ENCODE peak calls at places on chromosomes 4 and X, in five cellular contexts. Q is OCI-LY7, K is A549, U is omental fat pad, G is astrocyte of the spinal cord. R is an unnamed sample.

GRCh38 chr4:168503652-168504362 is 7.0 kb downstream of the PALLD start:
- DNase-seq in Q (no peak), K (no peak), U (no peak), G (no peak), R (no peak)

GRCh38 chrX:31237189-31237588 is 165.3 kb upstream of the FTHL17 start:
- DNase-seq in Q (peak), K (no peak), U (no peak), G (no peak), R (no peak)

GRCh38 chr4:56149601-56150000 is 200.9 kb downstream of the CEP135 start:
- DNase-seq in Q (no peak), K (no peak), U (no peak), G (peak), R (no peak)

GRCh38 chrX:71652405-71652804 is 14.9 kb upstream of the LOC101059915 start:
- DNase-seq in Q (peak), K (peak), U (no peak), G (peak), R (no peak)

GRCh38 chrX:100316987-100317386 is 93.1 kb downstream of the PCDH19 start:
- DNase-seq in Q (no peak), K (no peak), U (no peak), G (peak), R (no peak)

GRCh38 chr4:168739851-168740250 is 243.0 kb downstream of the PALLD start:
- DNase-seq in Q (no peak), K (no peak), U (no peak), G (no peak), R (no peak)

GRCh38 chrX:2423293-2423692 is 77.5 kb downstream of the DHRSX start:
- DNase-seq in Q (no peak), K (no peak), U (no peak), G (peak), R (no peak)

GRCh38 chr4:175542787-175543186 is 269.3 kb downstream of the GPM6A start:
- DNase-seq in Q (no peak), K (no peak), U (no peak), G (no peak), R (no peak)

GRCh38 chr4:850323-850945 is 24.5 kb upstream of the CPLX1 start:
- DNase-seq in Q (no peak), K (no peak), U (no peak), G (no peak), R (no peak)

GRCh38 chrX:68691102-68691501 is 43.6 kb downstream of the STARD8 start:
- DNase-seq in Q (no peak), K (no peak), U (no peak), G (no peak), R (no peak)

GRCh38 chr4:113684534-113685091 is 76.9 kb downstream of the CAMK2D start:
- DNase-seq in Q (peak), K (peak), U (no peak), G (peak), R (no peak)

GRCh38 chr4:19969492-19969891 is 282.2 kb upstream of the SLIT2 start:
- DNase-seq in Q (no peak), K (no peak), U (no peak), G (no peak), R (no peak)
- TF ChIP-seq CTCF in Q (no peak), K (no peak), U (no peak), G (peak), R (no peak)

DNA sequence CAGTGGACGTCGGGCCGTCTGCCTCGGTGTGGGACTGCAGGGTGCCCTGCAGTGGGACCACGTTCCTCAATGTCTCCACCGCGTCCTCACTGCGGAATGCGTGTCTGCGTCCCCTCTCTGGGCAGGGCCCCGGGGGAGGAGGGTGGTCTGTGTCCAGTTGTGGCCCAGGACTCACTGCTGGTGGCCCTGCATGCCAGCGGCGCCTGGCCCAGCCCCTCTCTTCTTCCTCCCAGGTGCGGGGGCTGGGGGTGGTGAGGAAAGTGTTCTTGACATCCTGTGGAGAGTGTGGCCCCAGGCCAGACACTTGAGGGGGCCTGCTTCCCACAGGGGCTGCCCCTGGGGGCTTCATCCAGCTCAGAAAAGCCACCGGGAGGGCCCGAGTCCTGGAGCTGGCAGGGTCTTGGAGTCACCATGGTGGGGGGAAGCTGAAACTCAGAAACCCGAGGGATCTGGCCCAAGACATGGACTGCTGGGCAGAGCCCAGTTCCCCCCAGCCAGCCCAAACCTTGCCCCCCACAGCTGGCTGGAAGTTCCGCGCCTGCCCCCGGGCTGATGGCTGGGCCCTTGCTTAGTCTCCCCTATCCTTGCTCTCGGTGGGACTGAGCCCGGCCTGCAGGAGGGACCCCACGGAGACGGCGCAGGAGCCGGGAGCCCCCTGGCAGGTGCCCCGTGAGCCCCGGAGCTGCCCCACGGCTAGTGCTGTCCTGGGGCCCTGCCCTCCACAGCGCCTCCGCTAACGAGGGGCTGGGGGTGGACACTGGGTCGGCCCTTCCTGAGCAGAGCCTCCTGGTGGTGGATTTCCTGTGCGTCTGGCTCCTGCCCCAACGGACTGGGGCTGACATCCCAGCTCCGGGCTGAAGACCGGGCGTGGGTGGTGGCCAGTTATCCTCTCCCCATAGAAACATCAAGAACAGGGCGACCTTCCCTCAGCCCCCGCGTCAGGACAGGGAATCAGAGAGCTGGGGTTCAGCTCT is 2.9 kb downstream of the DOK7 start:
- DNase-seq in Q (no peak), K (no peak), U (no peak), G (no peak), R (no peak)
- TF ChIP-seq CTCF in Q (no peak), K (no peak), U (no peak), G (peak), R (no peak)

DNA sequence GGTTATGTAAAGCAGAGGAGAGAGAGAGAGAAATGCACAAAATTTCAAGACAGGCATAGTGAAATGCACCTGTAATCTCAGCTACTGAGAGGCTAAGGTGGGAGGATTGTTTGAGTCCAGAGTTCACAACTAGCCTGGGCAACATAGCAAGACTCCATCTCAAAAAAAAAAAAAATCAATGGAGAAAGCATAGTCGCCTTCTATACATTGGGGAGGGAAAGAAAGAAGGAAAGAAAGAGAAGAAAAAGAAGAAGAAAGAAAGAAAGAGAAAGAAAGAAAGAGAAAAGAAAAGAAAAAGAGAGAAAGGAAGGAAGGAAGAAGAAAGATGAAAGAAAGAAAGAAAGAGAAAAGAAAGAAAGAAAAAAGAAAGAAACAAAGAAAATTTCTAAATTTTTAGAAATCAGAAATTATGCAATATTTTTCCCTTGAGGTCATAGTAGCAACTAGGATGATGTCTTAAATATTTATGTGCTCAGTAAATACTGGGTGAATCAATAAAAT is 53.4 kb downstream of the DKK2 start:
- DNase-seq in Q (no peak), K (no peak), U (no peak), G (no peak), R (no peak)
- TF ChIP-seq CTCF in Q (no peak), K (no peak), U (no peak), G (no peak), R (no peak)

DNA sequence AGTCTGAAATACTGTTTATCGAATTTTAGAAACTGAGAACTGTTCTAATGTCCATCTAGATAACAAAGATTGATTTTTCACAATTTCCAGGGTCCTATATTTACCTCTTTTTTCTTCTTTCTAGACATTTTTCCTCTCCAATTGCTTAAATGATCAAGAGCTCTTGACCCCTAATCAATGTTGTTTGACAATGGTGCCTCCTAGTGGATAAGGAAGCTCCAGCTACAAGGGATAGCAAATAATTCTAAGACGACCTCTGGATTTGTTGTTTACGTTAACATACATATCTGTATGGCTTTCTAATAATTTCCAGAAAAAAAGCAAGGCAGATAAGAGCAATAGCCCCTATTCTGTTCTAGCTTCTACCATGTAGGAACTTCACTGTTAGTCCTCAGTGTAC is 35.8 kb downstream of the GPR82 start:
- DNase-seq in Q (peak), K (no peak), U (no peak), G (peak), R (peak)
- TF ChIP-seq CTCF in Q (peak), K (peak), U (no peak), G (peak), R (peak)

DNA sequence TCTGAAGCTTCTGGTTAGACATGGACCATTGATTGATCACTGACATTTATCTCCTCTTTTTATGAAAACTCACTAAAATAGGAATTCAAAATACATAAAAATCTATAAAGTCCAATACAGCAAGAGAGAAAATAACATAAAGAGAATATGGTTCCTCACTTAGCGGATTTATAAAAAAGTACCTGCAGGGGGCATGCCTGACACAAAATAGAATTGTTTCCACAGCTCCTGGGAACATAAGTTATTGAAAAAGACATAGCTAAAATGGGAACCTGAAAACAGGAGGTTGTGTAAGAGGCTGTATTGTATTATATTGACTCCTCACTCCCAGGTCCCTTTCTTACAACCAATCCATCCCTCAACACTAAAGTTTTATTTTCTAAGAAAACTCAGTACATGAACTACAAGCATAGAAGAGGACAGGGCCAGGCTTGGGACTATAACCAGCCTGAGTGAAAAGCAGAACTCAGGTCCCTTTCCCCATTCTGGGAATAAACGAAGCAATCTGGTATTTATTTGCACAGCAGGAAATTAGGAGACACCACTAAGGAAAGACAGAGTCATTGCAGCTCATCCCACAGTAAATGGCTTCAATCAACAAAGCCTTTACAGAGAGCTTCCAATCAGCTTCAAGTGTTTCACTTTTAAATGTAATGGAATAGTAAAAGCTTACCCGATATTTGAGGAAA is 121.1 kb upstream of the NDST4 start:
- DNase-seq in Q (peak), K (no peak), U (no peak), G (peak), R (peak)
- TF ChIP-seq CTCF in Q (peak), K (peak), U (no peak), G (peak), R (peak)

GRCh38 chr4:24793219-24794005 is 2.0 kb upstream of the SOD3 start:
- DNase-seq in Q (no peak), K (peak), U (no peak), G (no peak), R (no peak)
- TF ChIP-seq CTCF in Q (peak), K (peak), U (no peak), G (peak), R (no peak)